ENCODE peak calls at places on chromosome 18, in six cellular contexts. U is A172, M is pancreas, Z is nephron progenitor cell, E is omental fat pad, C is breast epithelium. G is an unnamed sample.

GRCh38 chr18:79479114-79479760 is 83.5 kb downstream of the NFATC1 start:
- DNase-seq in U (no peak), M (no peak), Z (no peak), E (no peak), C (no peak), G (no peak)

GRCh38 chr18:62605685-62606084 is 82.9 kb downstream of the ZCCHC2 start:
- DNase-seq in U (no peak), M (no peak), Z (no peak), E (no peak), C (no peak), G (no peak)

GRCh38 chr18:10379511-10379910 is 74.9 kb upstream of the APCDD1 start:
- DNase-seq in U (no peak), M (no peak), Z (no peak), E (no peak), C (no peak), G (no peak)

GRCh38 chr18:23828426-23828825 is 139.2 kb downstream of the LAMA3 start:
- DNase-seq in U (peak), M (no peak), Z (no peak), E (no peak), C (no peak), G (peak)

GRCh38 chr18:55018602-55019001 is 59.3 kb upstream of the CCDC68 start:
- DNase-seq in U (peak), M (no peak), Z (no peak), E (no peak), C (no peak), G (no peak)

GRCh38 chr18:23924813-23925212 is 89.7 kb upstream of the TTC39C start:
- DNase-seq in U (peak), M (no peak), Z (no peak), E (no peak), C (no peak), G (no peak)

GRCh38 chr18:27901424-27902226 is 275.3 kb downstream of the CDH2 start:
- DNase-seq in U (no peak), M (no peak), Z (no peak), E (no peak), C (no peak), G (no peak)

GRCh38 chr18:33288082-33288716 is 152.3 kb downstream of the CCDC178 start:
- DNase-seq in U (no peak), M (no peak), Z (no peak), E (no peak), C (no peak), G (no peak)

GRCh38 chr18:323253-323622 is 55.4 kb upstream of the THOC1 start:
- DNase-seq in U (peak), M (no peak), Z (no peak), E (no peak), C (no peak), G (no peak)

GRCh38 chr18:47936975-47937374 is 6.5 kb upstream of the SMAD2 start:
- DNase-seq in U (no peak), M (no peak), Z (no peak), E (no peak), C (no peak), G (no peak)

GRCh38 chr18:23341383-23341782 is 111.7 kb upstream of the RIOK3 start:
- DNase-seq in U (no peak), M (no peak), Z (no peak), E (no peak), C (no peak), G (no peak)

GRCh38 chr18:45066868-45067267 is 386.2 kb downstream of the SETBP1 start:
- DNase-seq in U (no peak), M (no peak), Z (no peak), E (no peak), C (no peak), G (no peak)

GRCh38 chr18:36338420-36338933 is 41.0 kb downstream of the FHOD3 start:
- DNase-seq in U (no peak), M (no peak), Z (no peak), E (no peak), C (no peak), G (no peak)

GRCh38 chr18:78246588-78246987 is 733.0 kb upstream of the SALL3 start:
- DNase-seq in U (no peak), M (no peak), Z (no peak), E (no peak), C (no peak), G (no peak)

GRCh38 chr18:68362907-68363306 is 352.0 kb downstream of the TMX3 start:
- DNase-seq in U (no peak), M (no peak), Z (no peak), E (no peak), C (no peak), G (no peak)

GRCh38 chr18:46386788-46387187 is 270.2 kb downstream of the LOXHD1 start:
- DNase-seq in U (no peak), M (no peak), Z (no peak), E (no peak), C (peak), G (no peak)

GRCh38 chr18:63476666-63477065 is at the start of gene SERPINB5:
- DNase-seq in U (no peak), M (no peak), Z (no peak), E (no peak), C (peak), G (peak)

GRCh38 chr18:48948112-48949050 is 2.4 kb downstream of the SMAD7 start:
- DNase-seq in U (no peak), M (peak), Z (peak), E (no peak), C (no peak), G (peak)

GRCh38 chr18:43882358-43882757 is 605.1 kb upstream of the SYT4 start:
- DNase-seq in U (no peak), M (no peak), Z (no peak), E (no peak), C (no peak), G (no peak)

GRCh38 chr18:21740724-21741510 is at the start of gene MIB1:
- DNase-seq in U (no peak), M (peak), Z (peak), E (peak), C (no peak), G (peak)

GRCh38 chr18:37253424-37254255 is 312.0 kb downstream of the CELF4 start:
- DNase-seq in U (no peak), M (peak), Z (peak), E (no peak), C (no peak), G (peak)

GRCh38 chr18:12397793-12398192 is 9.9 kb upstream of the PRELID3A start:
- DNase-seq in U (no peak), M (no peak), Z (no peak), E (no peak), C (no peak), G (no peak)

GRCh38 chr18:49446481-49446880 is 14.0 kb downstream of the DYM start:
- DNase-seq in U (no peak), M (no peak), Z (no peak), E (no peak), C (no peak), G (no peak)

GRCh38 chr18:69265661-69266060 is 135.0 kb upstream of the DOK6 start:
- DNase-seq in U (no peak), M (no peak), Z (no peak), E (no peak), C (no peak), G (no peak)

GRCh38 chr18:60693426-60693825 is 320.9 kb upstream of the MC4R start:
- DNase-seq in U (peak), M (no peak), Z (no peak), E (no peak), C (no peak), G (no peak)

GRCh38 chr18:12791631-12792030 is 88.8 kb downstream of the PSMG2 start:
- DNase-seq in U (no peak), M (no peak), Z (no peak), E (no peak), C (no peak), G (no peak)

GRCh38 chr18:50274941-50275340 is 6.4 kb downstream of the MBD1 start:
- DNase-seq in U (no peak), M (no peak), Z (no peak), E (no peak), C (no peak), G (no peak)

GRCh38 chr18:51149605-51150429 is 47.7 kb downstream of the MEX3C start:
- DNase-seq in U (peak), M (no peak), Z (no peak), E (no peak), C (no peak), G (no peak)

GRCh38 chr18:46070683-46071614 is 1.1 kb downstream of the PSTPIP2 start:
- DNase-seq in U (no peak), M (no peak), Z (peak), E (no peak), C (no peak), G (no peak)

GRCh38 chr18:79378416-79379250 is 17.1 kb upstream of the NFATC1 start:
- DNase-seq in U (no peak), M (peak), Z (peak), E (peak), C (peak), G (peak)

GRCh38 chr18:8929381-8929780 is 173.1 kb upstream of the NDUFV2 start:
- DNase-seq in U (no peak), M (no peak), Z (no peak), E (no peak), C (no peak), G (no peak)

GRCh38 chr18:22559414-22560282 is 141.9 kb upstream of the CTAGE1 start:
- DNase-seq in U (peak), M (peak), Z (peak), E (no peak), C (no peak), G (peak)

G was measured in T47D.